ENCODE peak calls at places on chromosomes 11 and 22, in eight cellular contexts. L, D, R, P, N, G, Y and J are unnamed samples.

GRCh38 chr11:95417832-95418231 is 186.8 kb upstream of the SESN3 start:
- DNase-seq in L (no peak), D (no peak), R (no peak), P (no peak), N (no peak), G (no peak), Y (no peak), J (no peak)

GRCh38 chr11:7143908-7144307 is 55.1 kb downstream of the RBMXL2 start:
- DNase-seq in L (peak), D (peak), R (no peak), P (peak), N (peak), G (no peak), Y (peak), J (peak)

GRCh38 chr22:25497269-25497668 is 67.2 kb upstream of the GRK3 start:
- DNase-seq in L (peak), D (no peak), R (no peak), P (peak), N (peak), G (no peak), Y (no peak), J (peak)

GRCh38 chr11:96396637-96397036 is 6.8 kb downstream of the JRKL start:
- DNase-seq in L (no peak), D (no peak), R (no peak), P (no peak), N (no peak), G (no peak), Y (no peak), J (no peak)

GRCh38 chr11:73784080-73784634 is 3.5 kb upstream of the MRPL48 start:
- DNase-seq in L (no peak), D (no peak), R (no peak), P (no peak), N (no peak), G (no peak), Y (peak), J (peak)

GRCh38 chr11:126046796-126047195 is 15.9 kb downstream of the CDON start:
- DNase-seq in L (no peak), D (no peak), R (no peak), P (no peak), N (no peak), G (no peak), Y (no peak), J (no peak)

GRCh38 chr11:105151936-105152554 is 12.5 kb upstream of the CARD18 start:
- DNase-seq in L (peak), D (peak), R (no peak), P (no peak), N (peak), G (no peak), Y (peak), J (no peak)

GRCh38 chr22:49281467-49282340 is 546.0 kb downstream of the BRD1 start:
- DNase-seq in L (peak), D (no peak), R (no peak), P (no peak), N (no peak), G (no peak), Y (no peak), J (no peak)

GRCh38 chr11:7511405-7511804 is 2.4 kb upstream of the PPFIBP2 start:
- DNase-seq in L (no peak), D (no peak), R (peak), P (no peak), N (no peak), G (no peak), Y (no peak), J (peak)

GRCh38 chr11:100687032-100687629 is at the start of gene ARHGAP42:
- DNase-seq in L (peak), D (peak), R (peak), P (peak), N (peak), G (peak), Y (peak), J (peak)